ENCODE peak calls at places on chromosomes 2 and 18, in five cellular contexts. S, L, O, R and A are unnamed samples.
A peak's percentile ranks its signal among the peaks of the same experiment; 100 is the strongest.

GRCh38 chr18:9366126-9366714 is 31.6 kb downstream of the TWSG1 start:
- DNase-seq in S (no peak), O (peak; percentile 64), L (no peak), R (no peak), A (peak; percentile 30)

GRCh38 chr2:161599842-161600241 is 24.4 kb upstream of the SLC4A10 start:
- DNase-seq in R (no peak), L (no peak), O (no peak), S (no peak), A (no peak)

GRCh38 chr2:64672708-64673107 is 19.0 kb upstream of the SERTAD2 start:
- DNase-seq in S (no peak), R (no peak), L (no peak), O (no peak), A (no peak)

GRCh38 chr2:197952540-197953202 is 148.3 kb downstream of the PLCL1 start:
- DNase-seq in R (no peak), O (no peak), S (no peak), L (no peak), A (no peak)

GRCh38 chr18:11323359-11323819 is 174.0 kb upstream of the PIEZO2 start:
- DNase-seq in S (no peak), L (no peak), R (no peak), O (no peak), A (peak; percentile 38)

GRCh38 chr2:221895366-221896121 is 323.4 kb upstream of the EPHA4 start:
- DNase-seq in L (no peak), R (peak; percentile 47), O (no peak), S (no peak), A (no peak)

GRCh38 chr2:240452471-240453256 is 17.2 kb downstream of the GPC1 start:
- DNase-seq in R (peak; percentile 83), S (peak; percentile 85), O (no peak), L (peak; percentile 74), A (peak; percentile 84)

GRCh38 chr2:235390108-235390815 is 103.6 kb upstream of the AGAP1 start:
- DNase-seq in L (no peak), O (no peak), R (no peak), S (no peak), A (peak; percentile 32)

GRCh38 chr2:28654286-28654980 is 97.2 kb upstream of the PPP1CB start:
- DNase-seq in O (no peak), L (no peak), S (no peak), R (no peak), A (no peak)

GRCh38 chr2:181364492-181365175 is 92.6 kb upstream of the ITGA4 start:
- DNase-seq in R (no peak), S (no peak), L (no peak), O (no peak), A (no peak)

GRCh38 chr18:11809895-11810294 is 41.3 kb upstream of the CHMP1B start:
- DNase-seq in L (no peak), R (no peak), S (no peak), O (no peak), A (no peak)

GRCh38 chr2:157596992-157597681 is 31.5 kb downstream of the ACVR1C start:
- DNase-seq in S (no peak), O (no peak), R (peak; percentile 57), L (peak; percentile 85), A (peak; percentile 29)

GRCh38 chr18:74745658-74746403 is 148.2 kb downstream of the ZNF407 start:
- DNase-seq in S (no peak), L (no peak), R (no peak), O (peak; percentile 40), A (no peak)

GRCh38 chr2:69306612-69306896 is 80.5 kb downstream of the GFPT1 start:
- DNase-seq in S (no peak), O (no peak), R (no peak), L (no peak), A (no peak)

GRCh38 chr18:12694032-12694431 is 8.5 kb downstream of the CEP76 start:
- DNase-seq in R (no peak), S (no peak), O (no peak), L (no peak), A (no peak)

GRCh38 chr2:238351315-238351714 is 31.0 kb downstream of the TRAF3IP1 start:
- DNase-seq in S (no peak), O (no peak), L (no peak), R (no peak), A (no peak)

GRCh38 chr2:172097557-172098131 is 5.1 kb downstream of the DLX2 start:
- DNase-seq in R (no peak), L (no peak), S (no peak), O (no peak), A (no peak)

GRCh38 chr18:57077786-57078552 is 68.9 kb upstream of the BOD1L2 start:
- DNase-seq in S (no peak), O (no peak), L (peak; percentile 80), R (no peak), A (no peak)

GRCh38 chr2:230643576-230644291 is 68.9 kb upstream of the CAB39 start:
- DNase-seq in L (peak; percentile 84), S (no peak), O (no peak), R (no peak), A (peak; percentile 31)

GRCh38 chr2:100359576-100359975 is 37.3 kb upstream of the LONRF2 start:
- DNase-seq in R (no peak), O (no peak), S (no peak), L (no peak), A (no peak)

GRCh38 chr18:24785019-24785418 is 324.6 kb downstream of the HRH4 start:
- DNase-seq in L (no peak), R (no peak), O (no peak), S (no peak), A (no peak)

GRCh38 chr2:71894266-71894665 is 253.4 kb downstream of the CYP26B1 start:
- DNase-seq in L (peak; percentile 39), O (no peak), S (no peak), R (no peak), A (no peak)

GRCh38 chr18:74623047-74623816 is 25.6 kb downstream of the ZNF407 start:
- DNase-seq in L (no peak), O (peak; percentile 10), R (peak; percentile 51), S (no peak), A (no peak)

GRCh38 chr2:179720173-179720772 is 141.1 kb downstream of the ZNF385B start:
- DNase-seq in O (no peak), R (no peak), S (no peak), L (no peak), A (no peak)

GRCh38 chr2:54083021-54083420 is 32.4 kb upstream of the ACYP2 start:
- DNase-seq in L (no peak), O (no peak), S (no peak), R (no peak), A (no peak)

GRCh38 chr18:13481331-13481730 is 245.0 kb downstream of the FAM210A start:
- DNase-seq in S (no peak), O (no peak), R (no peak), L (no peak), A (no peak)

GRCh38 chr18:75489493-75490190 is 62.1 kb upstream of the SMIM21 start:
- DNase-seq in R (peak; percentile 44), L (no peak), O (peak; percentile 81), S (no peak), A (peak; percentile 29)

GRCh38 chr2:33000986-33001385 is 54.2 kb downstream of the LTBP1 start:
- DNase-seq in O (no peak), R (no peak), S (no peak), L (no peak), A (no peak)

GRCh38 chr18:37470986-37471385 is 94.6 kb downstream of the CELF4 start:
- DNase-seq in S (no peak), L (no peak), O (no peak), R (no peak), A (no peak)

GRCh38 chr2:6425037-6425436 is 440.7 kb downstream of the CMPK2 start:
- DNase-seq in L (no peak), S (no peak), R (no peak), O (no peak), A (no peak)

GRCh38 chr2:167294031-167294774 is 405.9 kb downstream of the XIRP2 start:
- DNase-seq in O (no peak), R (peak; percentile 31), S (peak; percentile 51), L (peak; percentile 73), A (peak; percentile 23)

GRCh38 chr2:74925361-74925786 is 33.1 kb upstream of the POLE4 start:
- DNase-seq in S (no peak), R (no peak), O (no peak), L (no peak), A (no peak)

GRCh38 chr2:116952254-116952653 is 862.2 kb upstream of the DDX18 start:
- DNase-seq in O (no peak), S (no peak), L (no peak), R (no peak), A (peak; percentile 19)

GRCh38 chr2:170409164-170409535 is 231.2 kb downstream of the MYO3B start:
- DNase-seq in L (no peak), S (no peak), O (peak; percentile 68), R (peak; percentile 70), A (peak; percentile 92)

GRCh38 chr18:3960142-3960541 is 495.0 kb downstream of the DLGAP1 start:
- DNase-seq in L (no peak), R (no peak), S (no peak), O (no peak), A (no peak)

GRCh38 chr2:12448846-12449480 is 267.8 kb upstream of the TRIB2 start:
- DNase-seq in L (no peak), O (no peak), R (no peak), S (no peak), A (no peak)

GRCh38 chr18:21740724-21741510 is at the start of gene MIB1:
- DNase-seq in R (peak; percentile 100), O (peak; percentile 89), L (no peak), S (peak; percentile 100), A (peak; percentile 52)

GRCh38 chr18:9441061-9441460 is 34.3 kb upstream of the RALBP1 start:
- DNase-seq in O (no peak), R (no peak), S (no peak), L (no peak), A (no peak)

DNA sequence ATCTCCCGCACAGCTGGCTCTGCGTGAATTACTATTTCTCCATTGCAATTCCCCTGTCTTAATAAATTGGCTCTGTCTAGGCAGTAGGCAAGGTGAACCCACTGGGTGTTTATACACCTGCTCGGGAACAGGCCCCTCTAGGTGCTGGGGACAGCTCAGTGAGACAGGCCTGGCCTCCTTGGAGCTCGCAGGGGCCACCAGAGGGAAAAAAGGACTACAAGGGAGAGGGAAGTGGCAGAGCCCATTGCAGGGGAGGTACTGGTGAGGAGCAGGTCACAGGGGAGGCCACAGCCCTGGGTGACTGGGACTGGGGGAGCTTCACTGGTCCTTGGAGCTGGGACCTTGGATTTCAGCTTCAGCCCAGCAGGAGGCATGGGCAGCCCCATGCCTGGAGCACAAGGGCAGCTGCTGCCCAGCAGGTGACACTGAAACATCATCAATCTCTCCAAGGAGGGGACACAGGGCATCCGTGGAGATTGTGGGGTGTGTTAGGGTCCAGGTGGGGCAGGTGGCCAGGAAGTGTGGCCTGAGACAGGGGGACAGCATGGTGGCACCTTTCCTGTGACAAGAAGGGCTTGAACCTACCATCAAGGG is 31.2 kb downstream of the NGEF start:
- DNase-seq in R (no peak), O (no peak), S (no peak), L (peak; percentile 31), A (peak; percentile 9)
- TF ChIP-seq CTCF in R (no peak), O (peak; percentile 13), S (no peak), L (no peak), A (no peak)

GRCh38 chr2:98297817-98298684 is 48.2 kb upstream of the CNGA3 start:
- DNase-seq in R (no peak), S (no peak), O (no peak), L (no peak), A (no peak)
- TF ChIP-seq POLR2A in R (no peak), S (no peak), O (no peak), L (no peak), A (no peak)

GRCh38 chr2:43221660-43222471 is 4.5 kb downstream of the ZFP36L2 start:
- DNase-seq in S (peak; percentile 91), O (peak; percentile 64), R (peak; percentile 93), L (peak; percentile 93), A (peak; percentile 92)
- H3K4me1 ChIP-seq in S (peaks cover 61% of the 10 kb centered on the region), O (peaks cover 45% of the 10 kb centered on the region), R (peaks cover 27% of the 10 kb centered on the region), L (peaks cover 65% of the 10 kb centered on the region), A (peaks cover 43% of the 10 kb centered on the region)

GRCh38 chr2:62569907-62570793 is 64.2 kb upstream of the TMEM17 start:
- DNase-seq in R (no peak), L (no peak), O (peak; percentile 49), S (no peak), A (no peak)
- TF ChIP-seq CTCF in R (no peak), L (no peak), O (no peak), S (no peak), A (no peak)